ENCODE peak calls at places on chromosomes 1 and 21, in four cellular contexts. X is HepG2, N is H1, Y is K562. T is an unnamed sample.

GRCh38 chr1:111195002-111195684 is 5.3 kb downstream of the DENND2D start:
- DNase-seq in X (peak; percentile 47), Y (peak; percentile 45), N (no peak), T (no peak)

GRCh38 chr1:6111571-6111970 is 65.9 kb downstream of the KCNAB2 start:
- DNase-seq in N (no peak), X (no peak), Y (no peak), T (no peak)

GRCh38 chr1:59393211-59394180 is 96.6 kb downstream of the FGGY start:
- DNase-seq in X (peak; percentile 50), N (no peak), Y (peak; percentile 73), T (no peak)

GRCh38 chr1:57553666-57554065 is 129.8 kb upstream of the DAB1 start:
- DNase-seq in N (no peak), Y (no peak), X (no peak), T (no peak)

GRCh38 chr1:155981266-155982088 is 3.1 kb upstream of the ARHGEF2 start:
- DNase-seq in Y (peak; percentile 78), N (no peak), X (peak; percentile 54), T (no peak)

GRCh38 chr1:47439151-47440051 is 1.6 kb downstream of the FOXD2 start:
- DNase-seq in X (no peak), N (no peak), Y (no peak), T (no peak)

GRCh38 chr1:6016191-6016865 is 24.1 kb upstream of the NPHP4 start:
- DNase-seq in N (no peak), Y (no peak), X (no peak), T (no peak)

GRCh38 chr1:99685516-99686180 is 39.7 kb downstream of the PALMD start:
- DNase-seq in Y (peak; percentile 79), X (peak; percentile 53), N (peak; percentile 13), T (peak; percentile 9)

GRCh38 chr1:36824390-36824861 is 209.9 kb downstream of the GRIK3 start:
- DNase-seq in N (no peak), Y (peak; percentile 80), X (no peak), T (no peak)

DNA sequence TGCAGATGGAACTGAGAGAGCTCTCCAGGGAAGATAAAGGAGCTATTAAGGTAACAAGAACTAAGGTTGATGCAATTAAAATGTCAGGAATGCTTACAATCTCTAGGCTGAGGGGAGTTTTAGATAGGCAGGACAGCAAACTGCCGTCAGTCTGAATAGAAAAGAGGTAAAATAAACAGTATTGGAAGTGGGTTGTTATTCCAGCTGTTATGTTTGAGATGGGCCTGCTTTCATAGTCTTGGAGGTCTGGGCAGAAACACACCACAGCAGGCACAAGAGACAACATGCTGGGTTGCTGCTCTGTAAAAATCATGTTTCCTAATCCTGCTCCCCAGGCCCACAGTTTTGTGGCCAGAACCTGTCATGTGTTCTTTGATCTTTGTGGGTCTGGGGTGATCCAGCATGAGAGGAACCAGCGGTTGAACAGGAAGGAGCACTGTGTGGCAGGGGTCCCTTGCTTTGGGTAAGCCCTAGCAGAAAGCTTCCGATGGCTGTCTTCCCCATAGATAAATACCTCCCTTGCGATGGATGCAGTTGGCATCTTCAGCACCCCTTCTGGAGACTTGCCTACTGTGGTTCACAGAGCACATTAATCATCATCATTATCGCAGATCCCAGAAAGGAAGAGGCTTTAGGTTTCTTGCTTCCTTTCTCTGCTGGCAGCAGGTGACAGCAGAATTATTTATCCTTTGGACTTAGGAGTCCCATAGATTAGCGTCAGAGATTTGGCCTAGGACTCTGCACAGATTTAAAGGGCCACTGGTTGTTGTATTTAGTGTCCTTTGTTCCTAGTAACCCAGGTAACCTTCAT is 97.1 kb downstream of the AK5 start:
- DNase-seq in N (no peak), Y (no peak), X (no peak), T (no peak)
- TF ChIP-seq RFX5 in N (no peak), Y (no peak), X (no peak), T (no peak)

DNA sequence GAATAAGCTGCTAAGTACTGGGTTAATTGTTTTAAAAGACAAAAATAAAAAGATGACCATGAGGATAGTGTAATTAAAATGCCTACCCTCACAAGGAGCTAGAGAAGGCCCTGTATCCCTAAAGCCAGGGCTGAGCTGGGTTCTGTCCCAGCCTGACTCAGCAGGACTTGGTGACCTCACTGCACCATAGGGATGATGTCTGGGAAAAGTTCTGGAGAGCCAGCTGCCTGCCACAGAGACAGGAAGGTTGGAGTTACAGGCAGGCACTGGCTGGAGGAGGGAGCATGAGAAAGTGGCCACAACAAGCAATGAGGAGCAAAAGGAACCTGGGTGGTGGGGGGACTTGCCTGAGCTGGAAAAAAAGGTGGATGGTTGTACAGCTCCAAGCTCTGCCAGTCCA is 5.7 kb upstream of the TNR start:
- DNase-seq in Y (no peak), N (no peak), X (no peak), T (no peak)
- TF ChIP-seq RNF2 in Y (no peak), N (no peak), X (no peak), T (no peak)

DNA sequence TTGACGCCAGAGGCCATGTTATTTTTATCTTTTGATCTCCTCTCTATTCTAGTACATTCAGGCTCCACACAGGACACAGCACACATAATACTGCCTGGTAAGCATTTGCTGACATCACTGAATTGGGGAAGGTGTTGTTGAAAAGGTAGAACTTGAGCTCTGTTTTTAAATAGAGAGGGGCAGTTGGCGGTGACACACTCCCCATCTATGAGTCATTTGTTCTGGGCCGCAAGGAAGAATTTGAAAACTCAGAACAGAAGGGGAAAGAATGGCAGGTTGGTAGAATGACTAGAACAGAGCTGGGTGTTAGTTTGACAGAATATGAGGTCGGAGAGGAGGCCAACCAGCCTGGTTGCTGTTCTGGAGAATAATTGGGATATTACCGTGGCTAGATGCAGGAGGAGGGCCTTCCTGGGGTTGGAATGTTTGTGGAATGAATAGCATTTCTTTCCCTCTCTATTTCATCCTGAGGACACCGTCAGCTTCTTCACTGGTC is 52.1 kb upstream of the ERRFI1 start:
- DNase-seq in X (peak; percentile 51), Y (peak; percentile 14), N (no peak), T (no peak)
- TF ChIP-seq EP300 in X (no peak), Y (no peak), N (no peak), T (no peak)

GRCh38 chr21:42016364-42016985 is 6.3 kb upstream of the ZBTB21 start:
- DNase-seq in N (no peak), X (no peak), Y (no peak), T (no peak)

GRCh38 chr21:42021751-42022430 is 11.7 kb upstream of the ZBTB21 start:
- DNase-seq in Y (no peak), X (no peak), N (no peak), T (no peak)

GRCh38 chr21:42022906-42023305 is 12.7 kb upstream of the ZBTB21 start:
- DNase-seq in N (no peak), Y (no peak), X (no peak), T (no peak)

GRCh38 chr21:42019101-42019605 is 9.0 kb upstream of the ZBTB21 start:
- DNase-seq in N (no peak), X (no peak), Y (no peak), T (no peak)

GRCh38 chr21:42019706-42020105 is 9.5 kb upstream of the ZBTB21 start:
- DNase-seq in Y (no peak), N (no peak), X (no peak), T (no peak)
- TF ChIP-seq RFX5 in Y (no peak), N (no peak), X (no peak), T (no peak)